ENCODE peak calls at places on chromosomes 6 and 20, in ten cellular contexts. T is brain pericyte; N is prostate gland; L is aorta; O is EH; E is Peyer's patch; P is naive thymus-derived CD4-positive, alpha-beta T cell; D is lower lobe of right lung; Y is endothelial cell; J is AG09309. V is an unnamed sample.

GRCh38 chr6:104958720-104959452 is 2.0 kb downstream of the LIN28B start:
- DNase-seq in P (no peak), E (no peak), J (no peak), O (no peak), L (no peak), T (no peak), D (no peak), Y (no peak), N (no peak), V (no peak)

GRCh38 chr20:40805592-40805991 is 116.6 kb upstream of the MAFB start:
- DNase-seq in Y (no peak), P (no peak), D (no peak), J (no peak), L (no peak), E (no peak), T (no peak), O (no peak), N (no peak), V (no peak)

GRCh38 chr6:108564178-108564577 is 3.5 kb downstream of the FOXO3 start:
- DNase-seq in P (no peak), Y (no peak), O (peak), L (no peak), D (no peak), E (no peak), J (peak), T (peak), N (no peak), V (no peak)

GRCh38 chr20:53757472-53757913 is 163.9 kb upstream of the ZNF217 start:
- DNase-seq in J (no peak), D (no peak), E (no peak), T (no peak), L (no peak), P (no peak), N (peak), O (no peak), Y (no peak), V (no peak)

GRCh38 chr20:23111307-23111943 is 25.3 kb upstream of the CD93 start:
- DNase-seq in E (no peak), D (no peak), O (no peak), Y (no peak), T (no peak), L (peak), J (no peak), P (no peak), N (no peak), V (no peak)

GRCh38 chr6:166728884-166729530 is 102.0 kb upstream of the RPS6KA2 start:
- DNase-seq in N (no peak), E (no peak), O (no peak), J (no peak), T (no peak), L (no peak), Y (no peak), D (no peak), P (no peak), V (no peak)

GRCh38 chr6:128186724-128187123 is 285.9 kb upstream of the THEMIS start:
- DNase-seq in P (no peak), T (no peak), O (no peak), D (no peak), N (no peak), L (no peak), Y (no peak), E (no peak), J (no peak), V (no peak)

GRCh38 chr6:3383525-3383924 is 73.3 kb downstream of the SLC22A23 start:
- DNase-seq in D (no peak), L (no peak), J (no peak), T (no peak), Y (no peak), E (peak), N (peak), O (peak), P (no peak), V (no peak)

GRCh38 chr20:48730977-48731376 is 96.8 kb downstream of the PREX1 start:
- DNase-seq in Y (no peak), O (no peak), J (no peak), T (no peak), D (no peak), N (no peak), E (no peak), L (no peak), P (no peak), V (no peak)

GRCh38 chr6:121666809-121667208 is 231.4 kb downstream of the GJA1 start:
- DNase-seq in J (no peak), O (peak), T (no peak), D (no peak), P (no peak), N (no peak), Y (no peak), L (no peak), E (no peak), V (no peak)

GRCh38 chr6:152723398-152723797 is 25.7 kb downstream of the MYCT1 start:
- DNase-seq in D (no peak), T (no peak), P (no peak), J (peak), N (no peak), L (no peak), E (no peak), O (peak), Y (no peak), V (no peak)

GRCh38 chr6:148608211-148608951 is 138.4 kb upstream of the UST start:
- DNase-seq in P (no peak), T (no peak), Y (no peak), D (no peak), E (no peak), L (no peak), N (no peak), J (no peak), O (peak), V (no peak)

GRCh38 chr20:61770203-61770602 is 295.5 kb downstream of the TAF4 start:
- DNase-seq in D (no peak), P (no peak), J (no peak), E (no peak), L (no peak), T (no peak), O (no peak), Y (no peak), N (no peak), V (no peak)

GRCh38 chr6:125140808-125141207 is 12.8 kb upstream of the TPD52L1 start:
- DNase-seq in D (no peak), N (no peak), L (no peak), T (no peak), O (peak), Y (no peak), E (no peak), J (no peak), P (no peak), V (no peak)

GRCh38 chr20:63044204-63044600 is 37.4 kb upstream of the BHLHE23 start:
- DNase-seq in P (no peak), T (no peak), O (no peak), D (peak), J (no peak), E (no peak), L (peak), N (no peak), Y (no peak), V (no peak)

GRCh38 chr20:21125072-21125848 is 622 bp upstream of the KIZ start:
- DNase-seq in L (no peak), D (peak), T (no peak), Y (peak), J (no peak), P (no peak), O (peak), E (peak), N (peak), V (no peak)

GRCh38 chr20:59027746-59028320 is 4.3 kb downstream of the ATP5F1E start:
- DNase-seq in O (peak), Y (no peak), E (no peak), J (peak), P (no peak), T (no peak), N (no peak), D (no peak), L (no peak), V (no peak)

GRCh38 chr6:19478992-19479391 is 358.2 kb upstream of the ID4 start:
- DNase-seq in J (no peak), N (no peak), Y (no peak), O (peak), T (no peak), E (no peak), P (no peak), L (no peak), D (no peak), V (no peak)

GRCh38 chr20:7031222-7031621 is 263.7 kb downstream of the BMP2 start:
- DNase-seq in E (no peak), T (no peak), O (peak), D (no peak), N (no peak), P (no peak), Y (peak), J (no peak), L (no peak), V (no peak)

GRCh38 chr6:16482702-16483314 is 244.4 kb downstream of the GMPR start:
- DNase-seq in P (no peak), Y (no peak), E (no peak), L (no peak), O (peak), N (no peak), T (no peak), D (no peak), J (no peak), V (no peak)

GRCh38 chr6:72748759-72749158 is 126.9 kb downstream of the KCNQ5 start:
- DNase-seq in N (peak), J (peak), L (no peak), Y (no peak), O (peak), T (peak), P (no peak), D (no peak), E (no peak), V (no peak)

GRCh38 chr6:17179246-17180073 is 77.6 kb downstream of the STMND1 start:
- DNase-seq in Y (no peak), O (peak), D (no peak), E (no peak), J (no peak), L (no peak), T (no peak), N (no peak), P (no peak), V (no peak)

GRCh38 chr6:26516481-26517427 is 16.7 kb downstream of the BTN1A1 start:
- DNase-seq in N (no peak), O (no peak), P (no peak), D (no peak), E (no peak), T (no peak), Y (no peak), L (no peak), J (no peak), V (no peak)

GRCh38 chr6:1903780-1904493 is 294.2 kb downstream of the FOXC1 start:
- DNase-seq in T (no peak), O (no peak), P (no peak), L (peak), D (no peak), J (no peak), E (no peak), N (no peak), Y (no peak), V (no peak)

GRCh38 chr6:151284431-151285060 is 44.8 kb downstream of the AKAP12 start:
- DNase-seq in T (no peak), O (no peak), J (no peak), N (no peak), E (no peak), Y (no peak), L (no peak), D (no peak), P (peak), V (no peak)

GRCh38 chr20:60650087-60650486 is 602.0 kb upstream of the CDH4 start:
- DNase-seq in T (no peak), D (no peak), P (no peak), Y (no peak), N (no peak), E (no peak), O (no peak), L (no peak), J (no peak), V (no peak)

GRCh38 chr6:139334791-139335446 is 39.5 kb downstream of the CITED2 start:
- DNase-seq in O (peak), Y (no peak), L (no peak), D (no peak), E (no peak), T (no peak), P (no peak), J (peak), N (no peak), V (no peak)

GRCh38 chr6:127343753-127344659 is 597 bp upstream of the ECHDC1 start:
- DNase-seq in N (no peak), T (no peak), J (no peak), E (no peak), Y (no peak), P (no peak), D (no peak), L (no peak), O (peak), V (peak)

GRCh38 chr6:139013185-139013800 is 15.3 kb upstream of the ABRACL start:
- DNase-seq in T (no peak), O (no peak), L (no peak), D (no peak), E (no peak), J (no peak), Y (no peak), P (no peak), N (no peak), V (no peak)

GRCh38 chr6:141484726-141485125 is 648.0 kb upstream of the GJE1 start:
- DNase-seq in O (peak), D (no peak), E (no peak), Y (no peak), J (no peak), P (peak), N (no peak), T (no peak), L (no peak), V (no peak)

GRCh38 chr6:54010340-54011276 is 100.6 kb upstream of the MLIP start:
- DNase-seq in J (no peak), T (no peak), L (no peak), N (no peak), O (no peak), D (no peak), Y (no peak), E (no peak), P (no peak), V (no peak)

GRCh38 chr6:125835221-125835744 is 44.5 kb downstream of the NCOA7 start:
- DNase-seq in Y (no peak), T (no peak), E (no peak), L (no peak), P (no peak), O (peak), D (no peak), N (no peak), J (peak), V (no peak)

GRCh38 chr6:157393667-157394329 is 12.8 kb downstream of the ZDHHC14 start:
- DNase-seq in J (no peak), E (no peak), N (no peak), P (no peak), O (no peak), Y (no peak), L (no peak), T (no peak), D (no peak), V (no peak)

V was measured in endodermal cell.